ENCODE peak calls at places on chromosomes 5 and 9, in six cellular contexts. One of them, this sample, is unnamed.

GRCh38 chr5:124519396-124519795 is 227.0 kb downstream of the ZNF608 start:
- DNase-seq in IMR-90: peak
- DNase-seq in cardiac fibroblast: peak
- DNase-seq in colonic mucosa: no peak
- DNase-seq in coronary artery: no peak
- DNase-seq in CD8-positive, alpha-beta T cell: no peak
- DNase-seq in this sample: peak

GRCh38 chr9:112711050-112711689 is 6.7 kb downstream of the INIP start:
- DNase-seq in IMR-90: peak
- DNase-seq in cardiac fibroblast: peak
- DNase-seq in colonic mucosa: no peak
- DNase-seq in coronary artery: no peak
- DNase-seq in CD8-positive, alpha-beta T cell: no peak
- DNase-seq in this sample: peak

GRCh38 chr5:138408023-138408422 is 30.8 kb upstream of the REEP2 start:
- DNase-seq in IMR-90: no peak
- DNase-seq in cardiac fibroblast: no peak
- DNase-seq in colonic mucosa: peak
- DNase-seq in coronary artery: no peak
- DNase-seq in CD8-positive, alpha-beta T cell: no peak
- DNase-seq in this sample: no peak

GRCh38 chr5:72451771-72452505 is 55.3 kb downstream of the ZNF366 start:
- DNase-seq in IMR-90: peak
- DNase-seq in cardiac fibroblast: peak
- DNase-seq in colonic mucosa: peak
- DNase-seq in coronary artery: peak
- DNase-seq in CD8-positive, alpha-beta T cell: no peak
- DNase-seq in this sample: peak

GRCh38 chr5:148729182-148729581 is 74.9 kb upstream of the HTR4 start:
- DNase-seq in IMR-90: no peak
- DNase-seq in cardiac fibroblast: peak
- DNase-seq in colonic mucosa: no peak
- DNase-seq in coronary artery: no peak
- DNase-seq in CD8-positive, alpha-beta T cell: no peak
- DNase-seq in this sample: peak

GRCh38 chr5:171310816-171311697 is 2.0 kb downstream of the TLX3 start:
- DNase-seq in IMR-90: peak
- DNase-seq in cardiac fibroblast: peak
- DNase-seq in colonic mucosa: no peak
- DNase-seq in coronary artery: peak
- DNase-seq in CD8-positive, alpha-beta T cell: no peak
- DNase-seq in this sample: no peak

GRCh38 chr9:34176089-34176488 is 2.8 kb upstream of the UBAP1 start:
- DNase-seq in IMR-90: no peak
- DNase-seq in cardiac fibroblast: no peak
- DNase-seq in colonic mucosa: no peak
- DNase-seq in coronary artery: no peak
- DNase-seq in CD8-positive, alpha-beta T cell: no peak
- DNase-seq in this sample: no peak

GRCh38 chr9:36101916-36102741 is 34.4 kb upstream of the GLIPR2 start:
- DNase-seq in IMR-90: peak
- DNase-seq in cardiac fibroblast: peak
- DNase-seq in colonic mucosa: no peak
- DNase-seq in coronary artery: no peak
- DNase-seq in CD8-positive, alpha-beta T cell: no peak
- DNase-seq in this sample: peak

GRCh38 chr9:129317179-129318011 is 139.3 kb upstream of the IER5L start:
- DNase-seq in IMR-90: peak
- DNase-seq in cardiac fibroblast: peak
- DNase-seq in colonic mucosa: no peak
- DNase-seq in coronary artery: peak
- DNase-seq in CD8-positive, alpha-beta T cell: no peak
- DNase-seq in this sample: peak

GRCh38 chr5:96562614-96563013 is 99.6 kb upstream of the CAST start:
- DNase-seq in IMR-90: peak
- DNase-seq in cardiac fibroblast: peak
- DNase-seq in colonic mucosa: no peak
- DNase-seq in coronary artery: no peak
- DNase-seq in CD8-positive, alpha-beta T cell: no peak
- DNase-seq in this sample: peak

GRCh38 chr5:58009754-58010153 is 450.1 kb downstream of the PLK2 start:
- DNase-seq in IMR-90: no peak
- DNase-seq in cardiac fibroblast: no peak
- DNase-seq in colonic mucosa: no peak
- DNase-seq in coronary artery: no peak
- DNase-seq in CD8-positive, alpha-beta T cell: no peak
- DNase-seq in this sample: no peak

GRCh38 chr5:110769282-110769681 is 30.5 kb downstream of the SLC25A46 start:
- DNase-seq in IMR-90: peak
- DNase-seq in cardiac fibroblast: peak
- DNase-seq in colonic mucosa: no peak
- DNase-seq in coronary artery: no peak
- DNase-seq in CD8-positive, alpha-beta T cell: no peak
- DNase-seq in this sample: peak

GRCh38 chr9:19181002-19181401 is 49.5 kb upstream of the DENND4C start:
- DNase-seq in IMR-90: no peak
- DNase-seq in cardiac fibroblast: no peak
- DNase-seq in colonic mucosa: peak
- DNase-seq in coronary artery: no peak
- DNase-seq in CD8-positive, alpha-beta T cell: no peak
- DNase-seq in this sample: no peak

GRCh38 chr9:132267660-132268059 is 87.1 kb downstream of the SETX start:
- DNase-seq in IMR-90: no peak
- DNase-seq in cardiac fibroblast: no peak
- DNase-seq in colonic mucosa: no peak
- DNase-seq in coronary artery: no peak
- DNase-seq in CD8-positive, alpha-beta T cell: no peak
- DNase-seq in this sample: no peak

GRCh38 chr5:77425998-77426659 is 66.0 kb downstream of the WDR41 start:
- DNase-seq in IMR-90: no peak
- DNase-seq in cardiac fibroblast: peak
- DNase-seq in colonic mucosa: no peak
- DNase-seq in coronary artery: no peak
- DNase-seq in CD8-positive, alpha-beta T cell: no peak
- DNase-seq in this sample: peak

GRCh38 chr9:87059740-87060139 is 112.4 kb upstream of the GAS1 start:
- DNase-seq in IMR-90: no peak
- DNase-seq in cardiac fibroblast: no peak
- DNase-seq in colonic mucosa: no peak
- DNase-seq in coronary artery: no peak
- DNase-seq in CD8-positive, alpha-beta T cell: no peak
- DNase-seq in this sample: no peak

GRCh38 chr5:10904862-10905432 is 143.9 kb upstream of the DAP start:
- DNase-seq in IMR-90: no peak
- DNase-seq in cardiac fibroblast: no peak
- DNase-seq in colonic mucosa: no peak
- DNase-seq in coronary artery: no peak
- DNase-seq in CD8-positive, alpha-beta T cell: no peak
- DNase-seq in this sample: no peak

DNA sequence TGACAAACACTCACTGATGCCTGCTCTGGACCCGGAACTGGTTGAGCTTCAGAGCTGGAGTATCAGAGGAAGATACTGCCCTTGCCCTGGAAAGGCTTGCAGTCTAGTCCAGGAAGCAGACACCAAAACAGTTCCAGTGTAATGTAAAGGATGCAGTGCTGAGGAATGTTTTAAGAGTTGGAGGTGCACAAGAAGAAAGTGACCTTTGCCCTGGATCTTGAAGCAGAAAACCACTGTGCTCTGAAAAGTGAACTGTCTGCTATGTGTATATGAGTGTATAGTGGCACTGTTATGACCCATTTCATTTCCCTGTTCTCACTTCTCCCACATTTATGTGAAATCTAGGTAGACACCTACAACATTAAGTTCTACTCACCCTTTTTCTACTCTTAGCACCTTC is 2.1 kb downstream of the ZNF346 start:
- DNase-seq in IMR-90: no peak
- DNase-seq in cardiac fibroblast: no peak
- DNase-seq in colonic mucosa: no peak
- DNase-seq in coronary artery: no peak
- DNase-seq in CD8-positive, alpha-beta T cell: no peak
- DNase-seq in this sample: no peak
- H3K4me3 ChIP-seq in IMR-90: no peak
- H3K4me3 ChIP-seq in cardiac fibroblast: no peak
- H3K4me3 ChIP-seq in colonic mucosa: no peak
- H3K4me3 ChIP-seq in coronary artery: no peak
- H3K4me3 ChIP-seq in CD8-positive, alpha-beta T cell: no peak
- H3K4me3 ChIP-seq in this sample: no peak

GRCh38 chr9:106623558-106623957 is 239.4 kb upstream of the ZNF462 start:
- DNase-seq in IMR-90: no peak
- DNase-seq in cardiac fibroblast: no peak
- DNase-seq in colonic mucosa: no peak
- DNase-seq in coronary artery: no peak
- DNase-seq in CD8-positive, alpha-beta T cell: no peak
- DNase-seq in this sample: no peak

GRCh38 chr9:106621299-106621920 is 241.6 kb upstream of the ZNF462 start:
- DNase-seq in IMR-90: no peak
- DNase-seq in cardiac fibroblast: no peak
- DNase-seq in colonic mucosa: no peak
- DNase-seq in coronary artery: no peak
- DNase-seq in CD8-positive, alpha-beta T cell: no peak
- DNase-seq in this sample: no peak

GRCh38 chr9:106619211-106619610 is 243.8 kb upstream of the ZNF462 start:
- DNase-seq in IMR-90: peak
- DNase-seq in cardiac fibroblast: peak
- DNase-seq in colonic mucosa: no peak
- DNase-seq in coronary artery: no peak
- DNase-seq in CD8-positive, alpha-beta T cell: no peak
- DNase-seq in this sample: peak

GRCh38 chr9:106620081-106620480 is 242.9 kb upstream of the ZNF462 start:
- DNase-seq in IMR-90: no peak
- DNase-seq in cardiac fibroblast: no peak
- DNase-seq in colonic mucosa: no peak
- DNase-seq in coronary artery: no peak
- DNase-seq in CD8-positive, alpha-beta T cell: no peak
- DNase-seq in this sample: no peak

DNA sequence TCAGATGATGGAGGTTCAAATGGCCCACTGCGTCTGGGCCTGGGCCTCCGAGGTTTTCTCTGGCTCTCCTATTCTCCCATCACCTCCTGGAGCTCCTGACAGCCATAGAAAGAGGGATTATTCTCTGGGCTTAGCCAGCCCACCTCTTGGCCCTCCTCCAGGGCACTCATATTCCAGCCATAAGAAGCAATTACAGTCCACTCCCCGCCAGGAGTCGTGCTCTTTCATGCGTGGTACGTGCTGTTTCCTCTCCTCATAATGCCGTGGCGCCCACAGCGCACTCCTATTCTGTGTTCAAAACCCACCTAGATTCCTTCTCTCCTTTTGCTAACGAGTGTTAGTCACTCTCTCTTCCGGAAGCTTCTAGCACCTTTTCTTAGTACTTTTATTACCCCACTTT is 240.8 kb upstream of the ZNF462 start:
- DNase-seq in IMR-90: no peak
- DNase-seq in cardiac fibroblast: no peak
- DNase-seq in colonic mucosa: no peak
- DNase-seq in coronary artery: no peak
- DNase-seq in CD8-positive, alpha-beta T cell: no peak
- DNase-seq in this sample: no peak
- TF ChIP-seq CTCF in IMR-90: no peak
- TF ChIP-seq CTCF in cardiac fibroblast: no peak
- TF ChIP-seq CTCF in colonic mucosa: no peak
- TF ChIP-seq CTCF in coronary artery: no peak
- TF ChIP-seq CTCF in CD8-positive, alpha-beta T cell: no peak
- TF ChIP-seq CTCF in this sample: peak

GRCh38 chr5:54517174-54517511 is 416 bp upstream of the SNX18 start:
- DNase-seq in IMR-90: no peak
- DNase-seq in cardiac fibroblast: no peak
- DNase-seq in colonic mucosa: no peak
- DNase-seq in coronary artery: no peak
- DNase-seq in CD8-positive, alpha-beta T cell: no peak
- DNase-seq in this sample: no peak
- H3K4me3 ChIP-seq in IMR-90: peak
- H3K4me3 ChIP-seq in cardiac fibroblast: no peak
- H3K4me3 ChIP-seq in colonic mucosa: peak
- H3K4me3 ChIP-seq in coronary artery: peak
- H3K4me3 ChIP-seq in CD8-positive, alpha-beta T cell: no peak
- H3K4me3 ChIP-seq in this sample: peak

GRCh38 chr5:8756498-8757084 is 789.3 kb downstream of the SEMA5A start:
- DNase-seq in IMR-90: peak
- DNase-seq in cardiac fibroblast: peak
- DNase-seq in colonic mucosa: no peak
- DNase-seq in coronary artery: no peak
- DNase-seq in CD8-positive, alpha-beta T cell: no peak
- DNase-seq in this sample: peak
- TF ChIP-seq CTCF in IMR-90: peak
- TF ChIP-seq CTCF in cardiac fibroblast: peak
- TF ChIP-seq CTCF in colonic mucosa: peak
- TF ChIP-seq CTCF in coronary artery: no peak
- TF ChIP-seq CTCF in CD8-positive, alpha-beta T cell: no peak
- TF ChIP-seq CTCF in this sample: peak

GRCh38 chr5:74070766-74071165 is 444.8 kb downstream of the ARHGEF28 start:
- DNase-seq in IMR-90: no peak
- DNase-seq in cardiac fibroblast: peak
- DNase-seq in colonic mucosa: no peak
- DNase-seq in coronary artery: no peak
- DNase-seq in CD8-positive, alpha-beta T cell: no peak
- DNase-seq in this sample: no peak
- H3K4me3 ChIP-seq in IMR-90: no peak
- H3K4me3 ChIP-seq in cardiac fibroblast: no peak
- H3K4me3 ChIP-seq in colonic mucosa: no peak
- H3K4me3 ChIP-seq in coronary artery: no peak
- H3K4me3 ChIP-seq in CD8-positive, alpha-beta T cell: no peak
- H3K4me3 ChIP-seq in this sample: no peak

DNA sequence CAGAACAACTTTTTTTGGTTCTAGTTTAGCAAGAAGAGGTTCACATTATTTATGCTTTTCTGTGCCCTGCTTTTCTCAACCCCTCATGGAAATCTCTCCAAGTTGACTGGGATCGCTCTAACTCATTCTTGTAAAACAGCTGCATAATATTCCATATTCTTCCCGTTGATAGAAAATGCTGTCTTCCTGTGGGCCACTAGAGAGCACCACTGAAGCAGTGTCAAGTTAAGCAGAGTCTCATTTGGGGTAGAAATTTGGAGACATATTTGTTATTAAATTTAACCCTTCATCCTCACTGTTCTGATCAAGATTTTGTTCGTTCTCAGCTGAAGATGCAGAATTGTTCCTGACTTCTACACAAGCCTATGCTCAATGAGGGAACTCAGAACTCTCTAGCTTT is 140.1 kb downstream of the CEMIP2 start:
- DNase-seq in IMR-90: peak
- DNase-seq in cardiac fibroblast: peak
- DNase-seq in colonic mucosa: no peak
- DNase-seq in coronary artery: no peak
- DNase-seq in CD8-positive, alpha-beta T cell: no peak
- DNase-seq in this sample: no peak
- TF ChIP-seq CTCF in IMR-90: peak
- TF ChIP-seq CTCF in cardiac fibroblast: peak
- TF ChIP-seq CTCF in colonic mucosa: peak
- TF ChIP-seq CTCF in coronary artery: no peak
- TF ChIP-seq CTCF in CD8-positive, alpha-beta T cell: peak
- TF ChIP-seq CTCF in this sample: peak

GRCh38 chr9:99253134-99253533 is 31.1 kb downstream of the SEC61B start:
- DNase-seq in IMR-90: no peak
- DNase-seq in cardiac fibroblast: no peak
- DNase-seq in colonic mucosa: no peak
- DNase-seq in coronary artery: no peak
- DNase-seq in CD8-positive, alpha-beta T cell: no peak
- DNase-seq in this sample: no peak
- H3K4me3 ChIP-seq in IMR-90: no peak
- H3K4me3 ChIP-seq in cardiac fibroblast: no peak
- H3K4me3 ChIP-seq in colonic mucosa: no peak
- H3K4me3 ChIP-seq in coronary artery: no peak
- H3K4me3 ChIP-seq in CD8-positive, alpha-beta T cell: no peak
- H3K4me3 ChIP-seq in this sample: no peak

This sample was measured in brain microvascular endothelial cell.